ENCODE peak calls at places on chromosomes 2 and 18, in seven cellular contexts. M is body of pancreas, O is AG04450, A is NCI-H2171, C is HCEC 1CT, N is aorta, U is EL. E is an unnamed sample.
A peak's percentile ranks its signal among the peaks of the same experiment; 100 is the strongest.

GRCh38 chr2:84885111-84885510 is 4.2 kb upstream of the TRABD2A start:
- DNase-seq in C (no peak), A (no peak), O (no peak), U (no peak), M (no peak), N (no peak), E (no peak)

GRCh38 chr2:37653093-37653492 is 18.3 kb downstream of the CDC42EP3 start:
- DNase-seq in O (no peak), U (no peak), A (no peak), M (no peak), N (no peak), C (no peak), E (no peak)

GRCh38 chr2:179850188-179850587 is 11.2 kb downstream of the ZNF385B start:
- DNase-seq in N (no peak), M (no peak), A (no peak), U (peak; percentile 75), C (peak; percentile 58), O (peak; percentile 6), E (no peak)

GRCh38 chr2:240960963-240961876 is 37.2 kb upstream of the SNED1 start:
- DNase-seq in C (no peak), N (no peak), O (no peak), M (peak; percentile 35), U (no peak), A (no peak), E (peak; percentile 12)

GRCh38 chr2:95388091-95388692 is 14.3 kb upstream of the FAHD2A start:
- DNase-seq in U (no peak), M (no peak), A (no peak), O (no peak), N (no peak), C (no peak), E (no peak)

GRCh38 chr18:79522451-79523220 is 126.9 kb downstream of the NFATC1 start:
- DNase-seq in U (no peak), C (no peak), A (no peak), N (peak; percentile 41), M (no peak), O (no peak), E (peak; percentile 29)

GRCh38 chr18:433297-433696 is 67.2 kb downstream of the COLEC12 start:
- DNase-seq in M (no peak), O (no peak), U (no peak), A (no peak), C (no peak), N (no peak), E (no peak)

GRCh38 chr18:33673689-33674088 is 95.7 kb downstream of the ASXL3 start:
- DNase-seq in O (no peak), M (no peak), U (no peak), N (no peak), C (no peak), A (no peak), E (no peak)

GRCh38 chr2:113886479-113887383 is 3.2 kb upstream of the ACTR3 start:
- DNase-seq in C (peak; percentile 96), U (peak; percentile 94), O (peak; percentile 70), N (peak; percentile 79), M (peak; percentile 66), A (no peak), E (peak; percentile 51)

GRCh38 chr2:54634012-54634411 is 89.5 kb upstream of the EML6 start:
- DNase-seq in U (no peak), M (no peak), C (no peak), A (no peak), N (no peak), O (no peak), E (no peak)

GRCh38 chr2:239263231-239263936 is 137.4 kb downstream of the HDAC4 start:
- DNase-seq in A (no peak), M (no peak), U (no peak), C (no peak), O (no peak), N (no peak), E (no peak)

GRCh38 chr2:121309801-121310200 is 24.8 kb upstream of the TFCP2L1 start:
- DNase-seq in M (no peak), A (no peak), C (no peak), U (no peak), N (no peak), O (no peak), E (no peak)

GRCh38 chr2:8315766-8316165 is 366.1 kb upstream of the ID2 start:
- DNase-seq in A (no peak), U (no peak), C (no peak), N (no peak), O (no peak), M (peak; percentile 45), E (no peak)

GRCh38 chr2:200320344-200320743 is 13.9 kb downstream of the SPATS2L start:
- DNase-seq in C (no peak), M (no peak), N (no peak), O (no peak), U (peak; percentile 31), A (peak; percentile 47), E (no peak)

GRCh38 chr2:236305531-236305930 is 41.3 kb upstream of the ASB18 start:
- DNase-seq in O (no peak), M (no peak), N (no peak), U (no peak), A (no peak), C (no peak), E (no peak)

GRCh38 chr18:61743775-61744531 is 148.9 kb downstream of the RNF152 start:
- DNase-seq in A (no peak), N (no peak), M (peak; percentile 32), C (no peak), O (no peak), U (no peak), E (no peak)

GRCh38 chr18:23547306-23547705 is 39.0 kb downstream of the NPC1 start:
- DNase-seq in U (no peak), N (no peak), O (no peak), C (no peak), A (no peak), M (no peak), E (no peak)

GRCh38 chr18:48355526-48356115 is 53.6 kb downstream of the ZBTB7C start:
- DNase-seq in N (no peak), U (no peak), O (no peak), A (no peak), C (no peak), M (no peak), E (no peak)

GRCh38 chr2:32627441-32627900 is 379 bp upstream of the TTC27 start:
- DNase-seq in U (peak; percentile 52), A (peak; percentile 1), C (peak; percentile 44), M (peak; percentile 58), N (peak; percentile 67), O (peak; percentile 7), E (peak; percentile 19)

GRCh38 chr2:70367722-70368323 is 66.0 kb upstream of the FAM136A start:
- DNase-seq in U (no peak), A (no peak), N (no peak), M (peak; percentile 19), O (no peak), C (no peak), E (no peak)

GRCh38 chr18:67600181-67600631 is 83.7 kb upstream of the DSEL start:
- DNase-seq in U (peak; percentile 89), M (no peak), O (peak; percentile 52), C (peak; percentile 91), N (no peak), A (no peak), E (no peak)

GRCh38 chr2:17104454-17104853 is 413.8 kb downstream of the RAD51AP2 start:
- DNase-seq in N (no peak), U (peak; percentile 18), O (peak; percentile 26), C (peak; percentile 72), A (no peak), M (no peak), E (no peak)

GRCh38 chr2:73033766-73034381 is 37.6 kb downstream of the SFXN5 start:
- DNase-seq in C (no peak), O (no peak), M (no peak), N (no peak), A (no peak), U (no peak), E (no peak)

GRCh38 chr18:21739604-21740473 is 753 bp upstream of the MIB1 start:
- DNase-seq in A (no peak), C (no peak), N (no peak), O (no peak), U (no peak), M (no peak), E (no peak)

GRCh38 chr18:77033575-77033974 is 99.0 kb downstream of the MBP start:
- DNase-seq in O (no peak), U (no peak), M (no peak), C (no peak), A (no peak), N (no peak), E (no peak)

E was measured in mucosa of gallbladder.